ENCODE peak calls at places on chromosomes 1 and 21, in six cellular contexts. D, X, K, C, B and Q are unnamed samples.

GRCh38 chr1:243550276-243550675 is 294.4 kb downstream of the SDCCAG8 start:
- DNase-seq in D (peak; percentile 66), X (peak; percentile 80), K (no peak), C (no peak), B (no peak), Q (peak; percentile 76)

GRCh38 chr1:81453345-81453703 is 347.4 kb upstream of the ADGRL2 start:
- DNase-seq in D (no peak), X (no peak), K (no peak), C (no peak), B (no peak), Q (no peak)

GRCh38 chr21:36479415-36480402 is at the start of gene CLDN14:
- DNase-seq in D (peak; percentile 58), X (no peak), K (no peak), C (no peak), B (no peak), Q (peak; percentile 97)

GRCh38 chr1:18001725-18002124 is 105.9 kb upstream of the IGSF21 start:
- DNase-seq in D (no peak), X (no peak), K (no peak), C (no peak), B (no peak), Q (no peak)

GRCh38 chr1:204791453-204792366 is 79.0 kb upstream of the NFASC start:
- DNase-seq in D (peak; percentile 35), X (peak; percentile 36), K (peak; percentile 74), C (peak; percentile 95), B (peak; percentile 92), Q (peak; percentile 88)

GRCh38 chr1:3775498-3776230 is 3.1 kb downstream of the SMIM1 start:
- DNase-seq in D (peak; percentile 59), X (peak; percentile 62), K (no peak), C (no peak), B (peak; percentile 86), Q (no peak)

GRCh38 chr1:230820568-230820967 is 47.8 kb downstream of the C1orf198 start:
- DNase-seq in D (no peak), X (no peak), K (no peak), C (peak; percentile 17), B (no peak), Q (no peak)

GRCh38 chr1:240582953-240583352 is 29.0 kb downstream of the GREM2 start:
- DNase-seq in D (peak; percentile 30), X (peak; percentile 32), K (no peak), C (no peak), B (no peak), Q (no peak)

GRCh38 chr1:23551849-23552248 is 7.5 kb downstream of the ID3 start:
- DNase-seq in D (no peak), X (no peak), K (no peak), C (no peak), B (no peak), Q (no peak)

GRCh38 chr1:158969855-158970254 is 38.5 kb downstream of the PYHIN1 start:
- DNase-seq in D (no peak), X (no peak), K (no peak), C (no peak), B (no peak), Q (no peak)

GRCh38 chr1:154502742-154503111 is 515 bp upstream of the SHE start:
- DNase-seq in D (no peak), X (no peak), K (no peak), C (peak; percentile 75), B (peak; percentile 62), Q (no peak)

GRCh38 chr1:229756666-229757065 is 130.6 kb downstream of the URB2 start:
- DNase-seq in D (peak; percentile 54), X (no peak), K (no peak), C (no peak), B (no peak), Q (no peak)

GRCh38 chr1:242033331-242033956 is 34.5 kb upstream of the MAP1LC3C start:
- DNase-seq in D (no peak), X (no peak), K (no peak), C (peak; percentile 19), B (no peak), Q (no peak)

GRCh38 chr21:29245104-29245643 is 53.5 kb upstream of the BACH1 start:
- DNase-seq in D (peak; percentile 61), X (peak; percentile 79), K (no peak), C (no peak), B (no peak), Q (peak; percentile 42)

GRCh38 chr1:34359411-34359810 is 182.7 kb downstream of the C1orf94 start:
- DNase-seq in D (no peak), X (no peak), K (no peak), C (no peak), B (peak; percentile 12), Q (no peak)

GRCh38 chr1:34361781-34362357 is 185.2 kb downstream of the C1orf94 start:
- DNase-seq in D (no peak), X (no peak), K (no peak), C (peak; percentile 7), B (peak; percentile 1), Q (no peak)

GRCh38 chr1:34360574-34360973 is 183.9 kb downstream of the C1orf94 start:
- DNase-seq in D (no peak), X (no peak), K (no peak), C (peak; percentile 24), B (peak; percentile 10), Q (no peak)

GRCh38 chr1:34362949-34363348 is 186.2 kb downstream of the C1orf94 start:
- DNase-seq in D (no peak), X (no peak), K (no peak), C (peak; percentile 6), B (peak; percentile 12), Q (no peak)

GRCh38 chr1:34361121-34361520 is 184.4 kb downstream of the C1orf94 start:
- DNase-seq in D (no peak), X (no peak), K (no peak), C (peak; percentile 8), B (peak; percentile 8), Q (no peak)
- H3K14ac ChIP-seq in D (no peak overlapping the region), X (no peak overlapping the region), K (no peak overlapping the region), C (no peak overlapping the region), B (no peak overlapping the region), Q (no peak overlapping the region)

GRCh38 chr1:70893381-70893780 is 154.2 kb downstream of the PTGER3 start:
- DNase-seq in D (no peak), X (no peak), K (no peak), C (no peak), B (no peak), Q (no peak)

GRCh38 chr1:70899735-70900134 is 147.9 kb downstream of the PTGER3 start:
- DNase-seq in D (no peak), X (no peak), K (no peak), C (no peak), B (no peak), Q (peak; percentile 68)

GRCh38 chr1:70895531-70895930 is 152.1 kb downstream of the PTGER3 start:
- DNase-seq in D (no peak), X (no peak), K (no peak), C (no peak), B (no peak), Q (peak; percentile 53)

GRCh38 chr1:70892140-70892539 is 155.5 kb downstream of the PTGER3 start:
- DNase-seq in D (no peak), X (no peak), K (no peak), C (no peak), B (no peak), Q (no peak)

DNA sequence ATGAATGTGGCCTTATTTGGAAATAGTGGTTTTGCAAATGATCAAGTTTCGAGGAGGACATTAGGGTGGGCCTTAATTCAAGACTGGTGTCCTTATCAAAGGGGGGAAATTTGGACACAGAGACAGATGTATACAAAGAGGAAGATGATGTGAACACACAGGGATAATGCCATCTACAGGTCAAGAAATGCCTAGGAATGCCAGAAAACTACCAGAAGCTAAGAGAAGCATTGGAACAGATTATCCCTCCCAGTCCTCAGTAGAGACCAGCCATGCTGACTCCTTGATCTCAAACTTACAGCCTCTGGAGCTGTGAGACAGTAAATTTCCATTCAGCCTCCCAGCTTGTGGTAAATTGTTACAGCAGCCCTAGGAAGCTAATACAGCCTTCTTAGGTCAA is 151.4 kb downstream of the PTGER3 start:
- DNase-seq in D (no peak), X (no peak), K (no peak), C (no peak), B (no peak), Q (no peak)
- H3K14ac ChIP-seq in D (no peak overlapping the region), X (no peak overlapping the region), K (no peak overlapping the region), C (no peak overlapping the region), B (no peak overlapping the region), Q (no peak overlapping the region)

DNA sequence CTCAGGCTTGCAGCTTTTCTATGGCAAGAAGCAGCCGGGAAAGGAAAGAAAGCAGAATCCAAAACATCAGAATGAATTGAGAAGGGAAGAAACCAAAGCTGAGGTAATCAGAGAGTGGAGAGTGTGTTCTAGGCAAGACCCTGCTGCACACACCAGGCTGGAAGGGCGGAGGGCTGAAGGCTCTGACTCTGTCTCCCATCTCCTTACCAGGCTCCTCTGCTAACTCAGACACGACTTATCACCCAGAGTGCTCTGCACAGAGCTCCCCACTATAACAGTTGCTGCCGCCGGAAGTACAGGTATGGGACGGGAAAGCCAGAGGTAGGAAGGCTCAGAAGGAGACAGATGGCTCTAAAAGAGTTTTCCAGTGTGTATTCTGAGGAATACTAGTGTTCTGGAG is 1.2 kb downstream of the SCNM1 start:
- DNase-seq in D (no peak), X (no peak), K (no peak), C (no peak), B (no peak), Q (no peak)
- H3K14ac ChIP-seq in D (peak overlapping the region; percentile 93), X (no peak overlapping the region), K (no peak overlapping the region), C (no peak overlapping the region), B (no peak overlapping the region), Q (no peak overlapping the region)

GRCh38 chr21:39661121-39661520 is 48.4 kb downstream of the B3GALT5 start:
- DNase-seq in D (no peak), X (no peak), K (no peak), C (no peak), B (no peak), Q (no peak)

GRCh38 chr21:39659070-39659815 is 46.5 kb downstream of the B3GALT5 start:
- DNase-seq in D (no peak), X (no peak), K (no peak), C (no peak), B (no peak), Q (no peak)

GRCh38 chr21:39660191-39660590 is 47.5 kb downstream of the B3GALT5 start:
- DNase-seq in D (peak; percentile 64), X (peak; percentile 82), K (no peak), C (no peak), B (no peak), Q (no peak)

GRCh38 chr21:39661740-39662139 is 49.0 kb downstream of the B3GALT5 start:
- DNase-seq in D (no peak), X (no peak), K (no peak), C (no peak), B (no peak), Q (no peak)

DNA sequence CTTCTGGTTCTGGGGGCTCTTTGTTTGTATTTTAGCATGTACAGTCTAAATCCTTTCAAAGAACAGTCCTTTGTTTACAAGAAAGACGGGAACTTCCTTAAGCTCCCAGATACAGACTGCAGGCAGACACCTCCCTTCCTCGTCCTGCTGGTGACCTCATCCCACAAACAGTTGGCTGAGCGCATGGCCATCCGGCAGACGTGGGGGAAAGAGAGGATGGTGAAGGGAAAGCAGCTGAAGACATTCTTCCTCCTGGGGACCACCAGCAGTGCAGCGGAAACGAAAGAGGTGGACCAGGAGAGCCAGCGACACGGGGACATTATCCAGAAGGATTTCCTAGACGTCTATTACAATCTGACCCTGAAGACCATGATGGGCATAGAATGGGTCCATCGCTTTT is 47.9 kb downstream of the B3GALT5 start:
- DNase-seq in D (peak; percentile 83), X (peak; percentile 91), K (no peak), C (no peak), B (no peak), Q (no peak)
- H3K14ac ChIP-seq in D (peak overlapping the region; percentile 14), X (no peak overlapping the region), K (no peak overlapping the region), C (no peak overlapping the region), B (no peak overlapping the region), Q (no peak overlapping the region)